ENCODE peak calls at places on chromosome 1, in six cellular contexts. K, J, C, B, S and V are unnamed samples. For H3K4me1, the result is how much of the 10 kb centered on the place peaks cover.

GRCh38 chr1:163275222-163275621 is 46.5 kb upstream of the NUF2 start:
- DNase-seq in C (no peak), J (no peak), K (no peak), B (no peak), S (no peak), V (no peak)

GRCh38 chr1:217673387-217673786 is 42.2 kb downstream of the SPATA17 start:
- DNase-seq in C (no peak), J (no peak), S (no peak), K (no peak), B (no peak), V (no peak)

GRCh38 chr1:93670141-93670540 is 11.5 kb downstream of the BCAR3 start:
- DNase-seq in J (no peak), B (no peak), K (peak), S (no peak), C (no peak), V (no peak)

GRCh38 chr1:184801503-184801902 is 46.8 kb upstream of the EDEM3 start:
- DNase-seq in S (no peak), J (no peak), K (peak), B (no peak), C (no peak), V (no peak)

GRCh38 chr1:47030170-47030805 is 6.8 kb downstream of the CYP4X1 start:
- DNase-seq in B (no peak), S (no peak), J (no peak), K (peak), C (no peak), V (no peak)

GRCh38 chr1:21511579-21512522 is 2.6 kb downstream of the ALPL start:
- DNase-seq in C (peak), S (peak), J (no peak), K (peak), B (no peak), V (no peak)

GRCh38 chr1:2985121-2985561 is 36.1 kb upstream of the ACTRT2 start:
- DNase-seq in B (no peak), J (no peak), S (no peak), K (no peak), C (peak), V (no peak)

GRCh38 chr1:72241397-72241796 is 40.9 kb downstream of the NEGR1 start:
- DNase-seq in C (no peak), S (no peak), K (no peak), B (no peak), J (no peak), V (no peak)

GRCh38 chr1:8011016-8011415 is 15.1 kb downstream of the ERRFI1 start:
- DNase-seq in J (no peak), S (no peak), K (no peak), C (no peak), B (no peak), V (no peak)

GRCh38 chr1:41381691-41382530 is 20.7 kb downstream of the FOXO6 start:
- DNase-seq in S (peak), C (peak), B (no peak), J (no peak), K (peak), V (no peak)

GRCh38 chr1:231310391-231310934 is 27.2 kb downstream of the EXOC8 start:
- DNase-seq in B (no peak), C (no peak), J (no peak), K (no peak), S (no peak), V (no peak)

GRCh38 chr1:161730050-161730564 is 8.8 kb downstream of the FCRLB start:
- DNase-seq in J (no peak), S (no peak), K (peak), C (no peak), B (no peak), V (no peak)

GRCh38 chr1:19559641-19560040 is 74.3 kb upstream of the CAPZB start:
- DNase-seq in S (no peak), C (no peak), B (no peak), J (no peak), K (peak), V (no peak)

GRCh38 chr1:44784094-44785026 is 3.6 kb downstream of the BEST4 start:
- DNase-seq in K (peak), J (no peak), B (no peak), S (no peak), C (peak), V (no peak)

GRCh38 chr1:73800376-73800775 is 397.6 kb downstream of the LRRIQ3 start:
- DNase-seq in S (no peak), C (no peak), B (no peak), K (peak), J (no peak), V (no peak)

GRCh38 chr1:212158912-212159796 is 123.6 kb downstream of the DTL start:
- DNase-seq in K (no peak), C (no peak), S (no peak), J (peak), B (no peak), V (peak)

GRCh38 chr1:117612517-117613248 is 6.8 kb downstream of the TENT5C start:
- DNase-seq in B (no peak), C (no peak), J (no peak), S (no peak), K (peak), V (no peak)

GRCh38 chr1:218624051-218624450 is 278.9 kb downstream of the TGFB2 start:
- DNase-seq in S (no peak), C (no peak), K (peak), J (no peak), B (no peak), V (no peak)

GRCh38 chr1:25810341-25811299 is 9.1 kb upstream of the MTFR1L start:
- DNase-seq in S (peak), J (peak), C (peak), K (peak), B (no peak), V (peak)

GRCh38 chr1:155006601-155007101 is 4.0 kb downstream of the ZBTB7B start:
- DNase-seq in C (no peak), J (no peak), S (no peak), B (no peak), K (peak), V (peak)
- H3K4me1 ChIP-seq in C (under half), J (half or more), S (half or more), B (under half), K (under half), V (under half)

DNA sequence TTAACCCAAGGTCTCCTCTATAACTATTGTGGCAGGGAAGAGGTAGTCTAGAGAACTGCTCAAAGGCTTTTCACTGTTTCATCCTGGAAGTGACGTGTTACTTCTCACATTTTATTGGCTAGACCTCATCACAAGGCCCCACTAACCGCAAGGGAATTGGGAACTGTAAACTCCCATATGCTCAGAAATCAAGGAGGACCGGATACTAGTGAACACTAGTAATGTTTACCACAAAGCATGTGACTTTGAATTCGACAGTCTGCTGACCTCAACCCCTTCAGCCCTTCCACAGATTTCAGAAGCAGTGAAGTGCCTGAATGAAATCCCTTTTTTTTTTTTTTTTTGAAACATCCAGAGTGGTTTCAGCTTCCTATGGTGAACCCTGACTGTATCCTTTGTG is 3.4 kb upstream of the EEIG2 start:
- DNase-seq in S (no peak), J (no peak), C (no peak), K (no peak), B (no peak), V (no peak)
- H3K4me3 ChIP-seq in S (no peak), J (no peak), C (no peak), K (no peak), B (no peak), V (no peak)

DNA sequence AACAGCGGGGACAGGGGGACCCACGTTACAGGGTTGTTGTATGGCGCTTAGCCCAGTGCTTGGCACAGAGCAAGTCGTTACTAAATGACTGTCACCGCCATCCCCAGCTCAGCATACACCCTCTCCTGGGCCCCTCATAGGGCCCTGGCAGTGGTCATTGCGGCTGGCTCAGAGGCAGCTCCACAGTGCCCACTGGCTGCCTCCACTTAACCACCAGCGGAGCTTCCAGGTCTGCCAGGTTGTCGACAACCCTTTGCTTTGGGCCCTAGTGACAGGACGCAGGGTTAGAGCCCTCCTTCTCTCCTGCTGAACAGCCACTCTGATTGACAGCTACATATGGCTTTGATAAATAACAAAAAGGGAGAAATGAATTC is 4.7 kb downstream of the EFHD2 start:
- DNase-seq in K (no peak), C (no peak), J (no peak), B (no peak), S (no peak), V (no peak)
- H3K4me1 ChIP-seq in K (under half), C (under half), J (half or more), B (under half), S (half or more), V (under half)

GRCh38 chr1:23422955-23423354 is 1.6 kb downstream of the TCEA3 start:
- DNase-seq in S (no peak), C (no peak), J (no peak), K (no peak), B (no peak), V (peak)
- H3K4me3 ChIP-seq in S (peak), C (peak), J (peak), K (peak), B (no peak), V (peak)

GRCh38 chr1:181140398-181140797 is 51.9 kb downstream of the IER5 start:
- DNase-seq in J (no peak), C (no peak), B (no peak), S (no peak), K (no peak), V (no peak)
- H3K4me1 ChIP-seq in J (under half), C (under half), B (under half), S (under half), K (under half), V (under half)

GRCh38 chr1:170663011-170663410 is 920 bp upstream of the PRRX1 start:
- DNase-seq in C (no peak), K (peak), S (no peak), B (no peak), J (no peak), V (no peak)

GRCh38 chr1:170662561-170662971 is 1.4 kb upstream of the PRRX1 start:
- DNase-seq in S (no peak), C (no peak), B (no peak), K (peak), J (no peak), V (no peak)

GRCh38 chr1:170660281-170660713 is 3.6 kb upstream of the PRRX1 start:
- DNase-seq in S (no peak), J (no peak), K (no peak), B (no peak), C (no peak), V (no peak)

GRCh38 chr1:170660874-170661645 is 2.9 kb upstream of the PRRX1 start:
- DNase-seq in S (no peak), K (peak), J (no peak), B (no peak), C (peak), V (no peak)

GRCh38 chr1:170661646-170662411 is 2.1 kb upstream of the PRRX1 start:
- DNase-seq in S (no peak), C (no peak), K (peak), J (no peak), B (no peak), V (no peak)
- H3K4me3 ChIP-seq in S (peak), C (peak), K (peak), J (no peak), B (peak), V (no peak)